ENCODE peak calls at places on chromosomes 12 and 14, in six cellular contexts. H is transverse colon, A is upper lobe of right lung, R is MG63, W is hepatocyte, Y is IMR-90. T is an unnamed sample.

GRCh38 chr12:106246891-106247730 is 709 bp downstream of the CKAP4 start:
- DNase-seq in H (peak; percentile 63), A (peak; percentile 87), R (peak; percentile 64), W (peak; percentile 79), Y (peak; percentile 61), T (no peak)

GRCh38 chr12:106461730-106462129 is 104.2 kb downstream of the POLR3B start:
- DNase-seq in H (no peak), A (no peak), R (no peak), W (no peak), Y (no peak), T (no peak)

GRCh38 chr12:57112492-57113294 is 1.5 kb upstream of the STAT6 start:
- DNase-seq in H (no peak), A (no peak), R (no peak), W (no peak), Y (no peak), T (no peak)

GRCh38 chr12:103105971-103106597 is 148.6 kb downstream of the ASCL1 start:
- DNase-seq in H (no peak), A (no peak), R (no peak), W (no peak), Y (no peak), T (no peak)

GRCh38 chr12:116150452-116150851 is 127.0 kb downstream of the MED13L start:
- DNase-seq in H (no peak), A (no peak), R (no peak), W (no peak), Y (no peak), T (no peak)

GRCh38 chr14:93110856-93111419 is 4.8 kb downstream of the ITPK1 start:
- DNase-seq in H (no peak), A (no peak), R (no peak), W (no peak), Y (no peak), T (no peak)

GRCh38 chr14:94462219-94462551 is 9.6 kb upstream of the SERPINA11 start:
- DNase-seq in H (no peak), A (no peak), R (no peak), W (no peak), Y (no peak), T (peak; percentile 40)

GRCh38 chr12:57839996-57840395 is 6.5 kb downstream of the CTDSP2 start:
- DNase-seq in H (no peak), A (no peak), R (no peak), W (no peak), Y (no peak), T (no peak)

GRCh38 chr14:50985816-50986396 is 41.6 kb upstream of the PYGL start:
- DNase-seq in H (no peak), A (no peak), R (no peak), W (no peak), Y (no peak), T (no peak)

GRCh38 chr12:96193725-96194571 is at the start of gene ELK3:
- DNase-seq in H (peak; percentile 78), A (peak; percentile 78), R (peak; percentile 68), W (peak; percentile 79), Y (peak; percentile 72), T (peak; percentile 75)

GRCh38 chr14:54366726-54367707 is 29.8 kb upstream of the CDKN3 start:
- DNase-seq in H (peak; percentile 41), A (no peak), R (peak; percentile 53), W (peak; percentile 80), Y (peak; percentile 70), T (peak; percentile 36)

GRCh38 chr14:22588419-22589095 is 467 bp downstream of the DAD1 start:
- DNase-seq in H (no peak), A (no peak), R (no peak), W (no peak), Y (no peak), T (no peak)

GRCh38 chr14:54516709-54517108 is 7.0 kb downstream of the CGRRF1 start:
- DNase-seq in H (no peak), A (no peak), R (no peak), W (no peak), Y (no peak), T (no peak)

GRCh38 chr12:19614601-19615442 is 175.5 kb downstream of the AEBP2 start:
- DNase-seq in H (no peak), A (no peak), R (no peak), W (no peak), Y (no peak), T (no peak)

GRCh38 chr14:100529561-100530031 is 57.6 kb downstream of the BEGAIN start:
- DNase-seq in H (no peak), A (peak; percentile 53), R (no peak), W (peak; percentile 2), Y (no peak), T (peak; percentile 42)

GRCh38 chr12:117900561-117900960 is 68.2 kb downstream of the KSR2 start:
- DNase-seq in H (no peak), A (no peak), R (peak; percentile 32), W (no peak), Y (peak; percentile 8), T (no peak)

GRCh38 chr14:103915616-103916015 is 12.6 kb upstream of the TDRD9 start:
- DNase-seq in H (no peak), A (peak; percentile 19), R (no peak), W (no peak), Y (no peak), T (no peak)

GRCh38 chr12:111366583-111366982 is 2.3 kb downstream of the PHETA1 start:
- DNase-seq in H (no peak), A (no peak), R (no peak), W (no peak), Y (no peak), T (no peak)

GRCh38 chr14:33851366-33851765 is 99.5 kb downstream of the EGLN3 start:
- DNase-seq in H (no peak), A (no peak), R (no peak), W (no peak), Y (no peak), T (no peak)

GRCh38 chr14:102116361-102117180 is 23.1 kb upstream of the WDR20 start:
- DNase-seq in H (no peak), A (peak; percentile 45), R (no peak), W (no peak), Y (no peak), T (no peak)

GRCh38 chr12:67018105-67018504 is 251.1 kb upstream of the CAND1 start:
- DNase-seq in H (no peak), A (no peak), R (no peak), W (no peak), Y (no peak), T (no peak)

GRCh38 chr12:83156800-83157199 is 470.1 kb downstream of the TMTC2 start:
- DNase-seq in H (no peak), A (no peak), R (no peak), W (no peak), Y (no peak), T (no peak)

GRCh38 chr14:62796431-62796830 is 248.8 kb downstream of the KCNH5 start:
- DNase-seq in H (no peak), A (no peak), R (no peak), W (no peak), Y (no peak), T (no peak)

GRCh38 chr14:72679591-72680151 is 214.2 kb downstream of the DPF3 start:
- DNase-seq in H (no peak), A (no peak), R (no peak), W (no peak), Y (peak; percentile 23), T (no peak)

GRCh38 chr12:93185369-93185741 is 192.4 kb upstream of the NUDT4 start:
- DNase-seq in H (no peak), A (no peak), R (no peak), W (no peak), Y (no peak), T (no peak)

GRCh38 chr12:102603021-102603420 is 122.7 kb upstream of the IGF1 start:
- DNase-seq in H (no peak), A (no peak), R (no peak), W (no peak), Y (no peak), T (no peak)

GRCh38 chr12:122721057-122721545 is 4.5 kb upstream of the HCAR3 start:
- DNase-seq in H (no peak), A (no peak), R (no peak), W (peak; percentile 48), Y (no peak), T (no peak)

GRCh38 chr12:57459055-57459749 is 383 bp upstream of the GLI1 start:
- DNase-seq in H (peak; percentile 95), A (peak; percentile 96), R (peak; percentile 91), W (peak; percentile 97), Y (peak; percentile 96), T (peak; percentile 92)

GRCh38 chr12:131529196-131530040 is 181.5 kb upstream of the SFSWAP start:
- DNase-seq in H (no peak), A (no peak), R (no peak), W (no peak), Y (no peak), T (no peak)
- H3K27me3 ChIP-seq in H (no peaks in the 10 kb centered on the region), A (peaks cover 20% of the 10 kb centered on the region), R (peaks cover under 1% of the 10 kb centered on the region), W (peaks cover 21% of the 10 kb centered on the region), Y (no peaks in the 10 kb centered on the region), T (no peaks in the 10 kb centered on the region)

GRCh38 chr12:11651785-11652184 is 2.3 kb downstream of the ETV6 start:
- DNase-seq in H (peak; percentile 27), A (no peak), R (no peak), W (no peak), Y (peak; percentile 42), T (no peak)
- H3K4me3 ChIP-seq in H (peak overlapping the region; percentile 87), A (peak overlapping the region; percentile 85), R (peak overlapping the region; percentile 91), W (peak overlapping the region; percentile 81), Y (peak overlapping the region; percentile 98), T (peak overlapping the region; percentile 80)

GRCh38 chr12:2334291-2335088 is 281.7 kb downstream of the CACNA1C start:
- DNase-seq in H (no peak), A (no peak), R (no peak), W (no peak), Y (no peak), T (no peak)
- H3K27me3 ChIP-seq in H (no peaks in the 10 kb centered on the region), A (no peaks in the 10 kb centered on the region), R (no peaks in the 10 kb centered on the region), W (no peaks in the 10 kb centered on the region), Y (no peaks in the 10 kb centered on the region), T (no peaks in the 10 kb centered on the region)

GRCh38 chr14:39176263-39177167 is 1.5 kb downstream of the PNN start:
- DNase-seq in H (no peak), A (no peak), R (no peak), W (no peak), Y (no peak), T (no peak)

GRCh38 chr14:39175445-39176262 is 600 bp downstream of the PNN start:
- DNase-seq in H (no peak), A (peak; percentile 76), R (peak; percentile 39), W (peak; percentile 58), Y (peak; percentile 21), T (no peak)

GRCh38 chr14:39179042-39179441 is 4.0 kb downstream of the PNN start:
- DNase-seq in H (no peak), A (no peak), R (no peak), W (no peak), Y (no peak), T (no peak)

GRCh38 chr14:39174560-39175444 is at the start of gene PNN:
- DNase-seq in H (peak; percentile 97), A (peak; percentile 97), R (peak; percentile 97), W (peak; percentile 98), Y (peak; percentile 100), T (peak; percentile 99)

DNA sequence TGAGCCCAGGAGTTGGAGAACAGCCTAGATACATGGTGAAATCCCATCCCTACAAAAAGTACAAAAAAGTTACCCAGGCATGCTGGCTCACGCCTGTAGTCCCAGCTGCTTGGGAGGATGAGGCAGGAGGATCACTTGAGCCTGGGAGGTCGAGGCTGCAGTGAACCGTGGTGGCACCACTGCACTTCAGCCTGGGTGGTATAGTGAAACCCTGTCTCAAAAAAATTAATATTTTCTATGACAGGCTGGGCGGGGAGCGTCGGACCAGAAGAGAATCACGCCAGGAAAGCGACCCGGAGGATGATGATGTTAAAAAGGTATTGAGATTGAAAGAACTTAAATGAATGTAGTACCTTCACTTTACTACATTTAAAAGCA is 2.1 kb downstream of the PNN start:
- DNase-seq in H (no peak), A (no peak), R (no peak), W (no peak), Y (no peak), T (no peak)
- H3K4me3 ChIP-seq in H (no peak overlapping the region), A (peak overlapping the region; percentile 75), R (no peak overlapping the region), W (no peak overlapping the region), Y (no peak overlapping the region), T (no peak overlapping the region)

GRCh38 chr12:49549735-49550710 is 11.2 kb downstream of the KCNH3 start:
- DNase-seq in H (no peak), A (peak; percentile 61), R (no peak), W (no peak), Y (no peak), T (no peak)
- H3K27me3 ChIP-seq in H (peaks cover 49% of the 10 kb centered on the region), A (peaks cover 36% of the 10 kb centered on the region), R (no peaks in the 10 kb centered on the region), W (peaks cover 28% of the 10 kb centered on the region), Y (peaks cover 69% of the 10 kb centered on the region), T (no peaks in the 10 kb centered on the region)